ENCODE peak calls at places on chromosomes 5 and 9, in ten cellular contexts. One of them, this sample, is unnamed.
A peak's percentile ranks its signal among the peaks of the same experiment; 100 is the strongest.

GRCh38 chr9:20570086-20570485 is 52.2 kb downstream of the MLLT3 start:
- DNase-seq in mesothelial cell of epicardium: no peak
- DNase-seq in transverse colon: no peak
- DNase-seq in fibroblast of pulmonary artery: no peak
- DNase-seq in NB4: no peak
- DNase-seq in psoas muscle: no peak
- DNase-seq in right lobe of liver: no peak
- DNase-seq in cardiac muscle cell: no peak
- DNase-seq in DND-41: no peak
- DNase-seq in GM13977: no peak
- DNase-seq in this sample: peak; percentile 39

GRCh38 chr5:178765753-178766300 is 35.4 kb upstream of the ZNF354A start:
- DNase-seq in mesothelial cell of epicardium: no peak
- DNase-seq in transverse colon: no peak
- DNase-seq in fibroblast of pulmonary artery: no peak
- DNase-seq in NB4: no peak
- DNase-seq in psoas muscle: no peak
- DNase-seq in right lobe of liver: no peak
- DNase-seq in cardiac muscle cell: no peak
- DNase-seq in DND-41: no peak
- DNase-seq in GM13977: no peak
- DNase-seq in this sample: no peak

GRCh38 chr9:19181002-19181401 is 49.5 kb upstream of the DENND4C start:
- DNase-seq in mesothelial cell of epicardium: no peak
- DNase-seq in transverse colon: peak; percentile 61
- DNase-seq in fibroblast of pulmonary artery: no peak
- DNase-seq in NB4: no peak
- DNase-seq in psoas muscle: no peak
- DNase-seq in right lobe of liver: no peak
- DNase-seq in cardiac muscle cell: no peak
- DNase-seq in DND-41: no peak
- DNase-seq in GM13977: no peak
- DNase-seq in this sample: no peak

GRCh38 chr9:128457207-128457606 is 1.4 kb downstream of the ODF2 start:
- DNase-seq in mesothelial cell of epicardium: no peak
- DNase-seq in transverse colon: no peak
- DNase-seq in fibroblast of pulmonary artery: no peak
- DNase-seq in NB4: peak; percentile 21
- DNase-seq in psoas muscle: no peak
- DNase-seq in right lobe of liver: no peak
- DNase-seq in cardiac muscle cell: no peak
- DNase-seq in DND-41: no peak
- DNase-seq in GM13977: no peak
- DNase-seq in this sample: no peak

GRCh38 chr9:122827759-122828090 is 663 bp downstream of the PDCL start:
- DNase-seq in mesothelial cell of epicardium: no peak
- DNase-seq in transverse colon: no peak
- DNase-seq in fibroblast of pulmonary artery: peak; percentile 45
- DNase-seq in NB4: no peak
- DNase-seq in psoas muscle: no peak
- DNase-seq in right lobe of liver: no peak
- DNase-seq in cardiac muscle cell: peak; percentile 57
- DNase-seq in DND-41: no peak
- DNase-seq in GM13977: no peak
- DNase-seq in this sample: peak; percentile 48

GRCh38 chr5:178107889-178108288 is 5.4 kb upstream of the N4BP3 start:
- DNase-seq in mesothelial cell of epicardium: no peak
- DNase-seq in transverse colon: no peak
- DNase-seq in fibroblast of pulmonary artery: no peak
- DNase-seq in NB4: no peak
- DNase-seq in psoas muscle: no peak
- DNase-seq in right lobe of liver: no peak
- DNase-seq in cardiac muscle cell: peak; percentile 31
- DNase-seq in DND-41: no peak
- DNase-seq in GM13977: no peak
- DNase-seq in this sample: no peak

GRCh38 chr5:115507682-115508081 is 36.9 kb downstream of the FEM1C start:
- DNase-seq in mesothelial cell of epicardium: no peak
- DNase-seq in transverse colon: no peak
- DNase-seq in fibroblast of pulmonary artery: peak; percentile 57
- DNase-seq in NB4: no peak
- DNase-seq in psoas muscle: no peak
- DNase-seq in right lobe of liver: no peak
- DNase-seq in cardiac muscle cell: no peak
- DNase-seq in DND-41: no peak
- DNase-seq in GM13977: no peak
- DNase-seq in this sample: peak; percentile 82

GRCh38 chr5:56369333-56369947 is 136.3 kb upstream of the ANKRD55 start:
- DNase-seq in mesothelial cell of epicardium: no peak
- DNase-seq in transverse colon: no peak
- DNase-seq in fibroblast of pulmonary artery: peak; percentile 96
- DNase-seq in NB4: peak; percentile 91
- DNase-seq in psoas muscle: no peak
- DNase-seq in right lobe of liver: no peak
- DNase-seq in cardiac muscle cell: no peak
- DNase-seq in DND-41: no peak
- DNase-seq in GM13977: no peak
- DNase-seq in this sample: peak; percentile 17

GRCh38 chr9:109793196-109793595 is 13.2 kb downstream of the PALM2AKAP2 start:
- DNase-seq in mesothelial cell of epicardium: no peak
- DNase-seq in transverse colon: no peak
- DNase-seq in fibroblast of pulmonary artery: peak; percentile 80
- DNase-seq in NB4: no peak
- DNase-seq in psoas muscle: no peak
- DNase-seq in right lobe of liver: no peak
- DNase-seq in cardiac muscle cell: no peak
- DNase-seq in DND-41: no peak
- DNase-seq in GM13977: no peak
- DNase-seq in this sample: peak; percentile 95

GRCh38 chr9:111902396-111903147 is 6.0 kb downstream of the UGCG start:
- DNase-seq in mesothelial cell of epicardium: no peak
- DNase-seq in transverse colon: no peak
- DNase-seq in fibroblast of pulmonary artery: peak; percentile 61
- DNase-seq in NB4: no peak
- DNase-seq in psoas muscle: no peak
- DNase-seq in right lobe of liver: no peak
- DNase-seq in cardiac muscle cell: no peak
- DNase-seq in DND-41: no peak
- DNase-seq in GM13977: no peak
- DNase-seq in this sample: no peak

GRCh38 chr9:35659340-35659739 is 1.2 kb downstream of the CCDC107 start:
- DNase-seq in mesothelial cell of epicardium: no peak
- DNase-seq in transverse colon: no peak
- DNase-seq in fibroblast of pulmonary artery: peak; percentile 78
- DNase-seq in NB4: peak; percentile 18
- DNase-seq in psoas muscle: no peak
- DNase-seq in right lobe of liver: no peak
- DNase-seq in cardiac muscle cell: no peak
- DNase-seq in DND-41: no peak
- DNase-seq in GM13977: no peak
- DNase-seq in this sample: peak; percentile 76

GRCh38 chr5:150161242-150162141 is 5.1 kb upstream of the CDX1 start:
- DNase-seq in mesothelial cell of epicardium: no peak
- DNase-seq in transverse colon: peak; percentile 95
- DNase-seq in fibroblast of pulmonary artery: peak; percentile 75
- DNase-seq in NB4: peak; percentile 77
- DNase-seq in psoas muscle: peak; percentile 85
- DNase-seq in right lobe of liver: peak; percentile 77
- DNase-seq in cardiac muscle cell: peak; percentile 83
- DNase-seq in DND-41: peak; percentile 79
- DNase-seq in GM13977: peak; percentile 86
- DNase-seq in this sample: peak; percentile 70

GRCh38 chr9:4714266-4715016 is 26.6 kb downstream of the AK3 start:
- DNase-seq in mesothelial cell of epicardium: no peak
- DNase-seq in transverse colon: no peak
- DNase-seq in fibroblast of pulmonary artery: peak; percentile 16
- DNase-seq in NB4: no peak
- DNase-seq in psoas muscle: no peak
- DNase-seq in right lobe of liver: no peak
- DNase-seq in cardiac muscle cell: no peak
- DNase-seq in DND-41: no peak
- DNase-seq in GM13977: no peak
- DNase-seq in this sample: peak; percentile 40

GRCh38 chr5:175479125-175479881 is 943 bp downstream of the SFXN1 start:
- DNase-seq in mesothelial cell of epicardium: no peak
- DNase-seq in transverse colon: peak; percentile 69
- DNase-seq in fibroblast of pulmonary artery: no peak
- DNase-seq in NB4: no peak
- DNase-seq in psoas muscle: no peak
- DNase-seq in right lobe of liver: no peak
- DNase-seq in cardiac muscle cell: no peak
- DNase-seq in DND-41: no peak
- DNase-seq in GM13977: no peak
- DNase-seq in this sample: no peak

GRCh38 chr9:136209232-136209631 is 4.3 kb upstream of the LHX3 start:
- DNase-seq in mesothelial cell of epicardium: no peak
- DNase-seq in transverse colon: no peak
- DNase-seq in fibroblast of pulmonary artery: no peak
- DNase-seq in NB4: no peak
- DNase-seq in psoas muscle: no peak
- DNase-seq in right lobe of liver: no peak
- DNase-seq in cardiac muscle cell: no peak
- DNase-seq in DND-41: no peak
- DNase-seq in GM13977: no peak
- DNase-seq in this sample: no peak

GRCh38 chr9:136211441-136212344 is 6.8 kb upstream of the LHX3 start:
- DNase-seq in mesothelial cell of epicardium: no peak
- DNase-seq in transverse colon: no peak
- DNase-seq in fibroblast of pulmonary artery: no peak
- DNase-seq in NB4: no peak
- DNase-seq in psoas muscle: no peak
- DNase-seq in right lobe of liver: no peak
- DNase-seq in cardiac muscle cell: no peak
- DNase-seq in DND-41: no peak
- DNase-seq in GM13977: no peak
- DNase-seq in this sample: no peak

GRCh38 chr9:136209786-136210185 is 4.9 kb upstream of the LHX3 start:
- DNase-seq in mesothelial cell of epicardium: no peak
- DNase-seq in transverse colon: no peak
- DNase-seq in fibroblast of pulmonary artery: no peak
- DNase-seq in NB4: no peak
- DNase-seq in psoas muscle: no peak
- DNase-seq in right lobe of liver: no peak
- DNase-seq in cardiac muscle cell: no peak
- DNase-seq in DND-41: no peak
- DNase-seq in GM13977: no peak
- DNase-seq in this sample: no peak

GRCh38 chr9:136211006-136211405 is 6.1 kb upstream of the LHX3 start:
- DNase-seq in mesothelial cell of epicardium: no peak
- DNase-seq in transverse colon: no peak
- DNase-seq in fibroblast of pulmonary artery: no peak
- DNase-seq in NB4: no peak
- DNase-seq in psoas muscle: no peak
- DNase-seq in right lobe of liver: no peak
- DNase-seq in cardiac muscle cell: no peak
- DNase-seq in DND-41: no peak
- DNase-seq in GM13977: no peak
- DNase-seq in this sample: no peak

GRCh38 chr9:136210276-136210675 is 5.3 kb upstream of the LHX3 start:
- DNase-seq in mesothelial cell of epicardium: no peak
- DNase-seq in transverse colon: no peak
- DNase-seq in fibroblast of pulmonary artery: no peak
- DNase-seq in NB4: no peak
- DNase-seq in psoas muscle: no peak
- DNase-seq in right lobe of liver: no peak
- DNase-seq in cardiac muscle cell: no peak
- DNase-seq in DND-41: no peak
- DNase-seq in GM13977: no peak
- DNase-seq in this sample: no peak
- TF ChIP-seq CTCF in mesothelial cell of epicardium: no peak
- TF ChIP-seq CTCF in transverse colon: no peak
- TF ChIP-seq CTCF in fibroblast of pulmonary artery: no peak
- TF ChIP-seq CTCF in NB4: no peak
- TF ChIP-seq CTCF in psoas muscle: no peak
- TF ChIP-seq CTCF in right lobe of liver: no peak
- TF ChIP-seq CTCF in cardiac muscle cell: no peak
- TF ChIP-seq CTCF in DND-41: no peak
- TF ChIP-seq CTCF in GM13977: no peak
- TF ChIP-seq CTCF in this sample: no peak

DNA sequence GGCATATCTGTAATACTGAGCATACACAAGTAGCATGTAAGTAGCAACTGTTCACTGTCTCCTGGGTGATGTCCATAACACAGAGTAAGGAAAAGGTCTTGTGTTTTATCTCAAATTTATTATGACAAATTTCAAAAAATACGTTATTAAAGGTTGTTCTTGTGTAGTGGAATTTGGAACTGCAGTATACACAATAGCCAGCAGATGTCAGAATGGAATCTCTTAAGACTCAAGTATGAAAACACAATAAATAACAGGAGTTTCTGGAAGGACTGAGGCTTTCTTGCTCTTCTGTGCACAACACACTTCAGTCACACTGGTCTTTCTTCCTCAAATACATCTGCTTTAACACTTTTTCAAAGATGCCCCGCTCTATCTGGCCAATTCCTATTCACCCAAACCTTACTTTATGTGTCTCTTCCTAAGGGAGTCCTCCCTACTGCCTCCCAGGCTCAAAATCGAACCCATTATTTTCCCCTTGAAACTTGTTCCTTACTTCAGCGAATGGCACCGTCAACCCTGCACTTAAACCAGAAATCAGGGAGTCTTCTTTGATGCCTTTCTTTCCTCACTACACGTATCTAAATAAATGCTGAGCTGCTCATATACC is 6.5 kb upstream of the FBXO10 start:
- DNase-seq in mesothelial cell of epicardium: no peak
- DNase-seq in transverse colon: no peak
- DNase-seq in fibroblast of pulmonary artery: peak; percentile 88
- DNase-seq in NB4: peak; percentile 54
- DNase-seq in psoas muscle: no peak
- DNase-seq in right lobe of liver: no peak
- DNase-seq in cardiac muscle cell: peak; percentile 51
- DNase-seq in DND-41: no peak
- DNase-seq in GM13977: peak; percentile 29
- DNase-seq in this sample: peak; percentile 76
- TF ChIP-seq CTCF in mesothelial cell of epicardium: peak; percentile 67
- TF ChIP-seq CTCF in transverse colon: peak; percentile 70
- TF ChIP-seq CTCF in fibroblast of pulmonary artery: peak; percentile 80
- TF ChIP-seq CTCF in NB4: peak; percentile 22
- TF ChIP-seq CTCF in psoas muscle: peak; percentile 80
- TF ChIP-seq CTCF in right lobe of liver: peak; percentile 65
- TF ChIP-seq CTCF in cardiac muscle cell: peak; percentile 73
- TF ChIP-seq CTCF in DND-41: peak; percentile 71
- TF ChIP-seq CTCF in GM13977: peak; percentile 74
- TF ChIP-seq CTCF in this sample: peak; percentile 83

GRCh38 chr5:3509290-3509689 is 86.3 kb upstream of the IRX1 start:
- DNase-seq in mesothelial cell of epicardium: no peak
- DNase-seq in transverse colon: no peak
- DNase-seq in fibroblast of pulmonary artery: no peak
- DNase-seq in NB4: peak; percentile 10
- DNase-seq in psoas muscle: no peak
- DNase-seq in right lobe of liver: no peak
- DNase-seq in cardiac muscle cell: no peak
- DNase-seq in DND-41: no peak
- DNase-seq in GM13977: no peak
- DNase-seq in this sample: no peak
- TF ChIP-seq CTCF in mesothelial cell of epicardium: no peak
- TF ChIP-seq CTCF in transverse colon: no peak
- TF ChIP-seq CTCF in fibroblast of pulmonary artery: no peak
- TF ChIP-seq CTCF in NB4: peak; percentile 49
- TF ChIP-seq CTCF in psoas muscle: no peak
- TF ChIP-seq CTCF in right lobe of liver: no peak
- TF ChIP-seq CTCF in cardiac muscle cell: no peak
- TF ChIP-seq CTCF in DND-41: peak; percentile 39
- TF ChIP-seq CTCF in GM13977: no peak
- TF ChIP-seq CTCF in this sample: peak; percentile 3

GRCh38 chr5:72314571-72315172 is 5.4 kb downstream of the MRPS27 start:
- DNase-seq in mesothelial cell of epicardium: no peak
- DNase-seq in transverse colon: no peak
- DNase-seq in fibroblast of pulmonary artery: peak; percentile 87
- DNase-seq in NB4: peak; percentile 36
- DNase-seq in psoas muscle: no peak
- DNase-seq in right lobe of liver: peak; percentile 22
- DNase-seq in cardiac muscle cell: peak; percentile 48
- DNase-seq in DND-41: no peak
- DNase-seq in GM13977: no peak
- DNase-seq in this sample: peak; percentile 46
- TF ChIP-seq CTCF in mesothelial cell of epicardium: no peak
- TF ChIP-seq CTCF in transverse colon: no peak
- TF ChIP-seq CTCF in fibroblast of pulmonary artery: peak; percentile 36
- TF ChIP-seq CTCF in NB4: no peak
- TF ChIP-seq CTCF in psoas muscle: no peak
- TF ChIP-seq CTCF in right lobe of liver: peak; percentile 7
- TF ChIP-seq CTCF in cardiac muscle cell: peak; percentile 34
- TF ChIP-seq CTCF in DND-41: peak; percentile 26
- TF ChIP-seq CTCF in GM13977: no peak
- TF ChIP-seq CTCF in this sample: no peak

This sample was measured in AG10803.